ENCODE peak calls at places on chromosomes 12 and 14, in five cellular contexts. W, F, X, U and A are unnamed samples.

GRCh38 chr14:105091335-105092123 is 26.3 kb upstream of the GPR132 start:
- DNase-seq in W (peak; percentile 52), F (peak; percentile 94), X (peak; percentile 64), U (no peak), A (no peak)

GRCh38 chr12:9347328-9348127 is 139.3 kb upstream of the PZP start:
- DNase-seq in W (no peak), F (no peak), X (no peak), U (peak; percentile 13), A (no peak)

GRCh38 chr14:50038398-50039119 is 77.8 kb downstream of the VCPKMT start:
- DNase-seq in W (no peak), F (no peak), X (no peak), U (peak; percentile 98), A (peak; percentile 35)

GRCh38 chr12:1879633-1880032 is 38.8 kb downstream of the CACNA2D4 start:
- DNase-seq in W (no peak), F (no peak), X (no peak), U (no peak), A (no peak)

GRCh38 chr12:95286713-95287112 is 69.1 kb downstream of the VEZT start:
- DNase-seq in W (no peak), F (no peak), X (no peak), U (no peak), A (no peak)

GRCh38 chr14:91047174-91047753 is 13.2 kb downstream of the RPS6KA5 start:
- DNase-seq in W (no peak), F (no peak), X (no peak), U (no peak), A (no peak)

GRCh38 chr12:116183741-116184141 is 93.8 kb downstream of the MED13L start:
- DNase-seq in W (no peak), F (no peak), X (no peak), U (peak; percentile 47), A (no peak)

GRCh38 chr14:105168496-105168978 is at the start of gene JAG2:
- DNase-seq in W (no peak), F (peak; percentile 67), X (no peak), U (no peak), A (peak; percentile 75)

GRCh38 chr14:103856105-103856504 is 8.7 kb upstream of the PPP1R13B start:
- DNase-seq in W (no peak), F (no peak), X (no peak), U (no peak), A (no peak)

GRCh38 chr14:51087024-51087423 is 7.9 kb downstream of the TRIM9 start:
- DNase-seq in W (no peak), F (no peak), X (no peak), U (no peak), A (no peak)

DNA sequence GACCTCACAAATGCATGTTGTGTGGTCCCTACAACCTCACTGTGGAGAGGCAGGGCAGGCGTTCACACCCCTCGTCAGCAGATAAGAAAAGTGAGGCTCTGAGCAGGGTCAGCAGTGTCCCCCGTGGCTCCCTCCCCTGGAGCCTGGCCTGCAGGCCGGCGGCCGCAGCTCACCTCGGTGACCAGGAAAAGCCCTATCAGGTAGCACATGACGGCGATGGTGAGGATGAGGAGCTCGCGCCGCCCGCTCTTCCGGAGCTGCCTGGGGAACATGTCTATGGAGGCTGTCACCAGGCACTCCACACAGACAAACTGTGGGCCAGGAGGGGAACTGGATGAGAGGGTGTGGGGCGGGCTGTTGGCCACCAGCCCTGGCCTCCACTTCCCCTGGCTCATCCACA is 18.0 kb downstream of the SLC6A12 start:
- DNase-seq in W (no peak), F (no peak), X (no peak), U (no peak), A (no peak)
- H3K27me3 ChIP-seq in W (no peaks in the 10 kb centered on the region), F (peaks cover 81% of the 10 kb centered on the region), X (no peaks in the 10 kb centered on the region), U (peaks cover 56% of the 10 kb centered on the region), A (no peaks in the 10 kb centered on the region)

DNA sequence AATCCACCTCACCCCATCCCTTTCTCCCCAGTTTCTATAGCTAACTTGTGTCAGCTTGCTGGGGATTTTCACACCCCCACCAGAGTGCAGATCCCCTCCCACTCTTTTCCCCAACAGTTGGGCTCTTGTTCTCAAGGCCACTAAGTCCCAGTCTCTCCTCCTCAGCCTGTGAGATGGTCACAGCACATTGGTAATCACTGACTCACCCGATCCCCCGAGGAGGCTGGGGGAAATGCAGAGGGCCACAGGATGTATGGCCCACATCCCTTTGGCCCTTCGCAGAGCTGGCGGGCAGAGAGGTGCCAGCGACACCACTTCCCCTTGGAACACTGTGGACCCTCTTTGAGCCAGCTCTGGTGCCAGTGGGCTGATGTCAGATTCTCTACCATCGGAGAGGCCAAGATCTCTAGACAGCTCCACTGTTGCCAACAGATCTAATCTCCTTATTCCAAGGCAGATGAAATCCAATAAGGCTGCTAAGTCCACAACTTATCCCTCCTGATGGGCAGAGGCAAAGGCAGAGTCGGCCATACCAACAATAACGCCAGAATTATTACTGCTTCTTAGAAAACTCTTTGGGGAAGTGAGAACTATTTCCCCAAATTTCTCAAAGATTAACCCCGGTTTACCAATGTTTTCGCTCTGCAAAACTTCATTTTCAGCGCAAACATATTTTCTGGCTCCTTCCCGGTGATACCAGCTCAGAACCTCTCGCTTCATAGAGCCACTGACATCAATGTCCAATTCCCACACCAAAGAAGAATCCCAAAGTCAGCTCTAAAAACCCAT is 1.5 kb downstream of the FMNL3 start:
- DNase-seq in W (peak; percentile 47), F (no peak), X (no peak), U (peak; percentile 84), A (no peak)
- TF ChIP-seq POLR2A in W (no peak), F (no peak), X (no peak), U (peak; percentile 71), A (no peak)

GRCh38 chr12:107906719-107907118 is 132.2 kb downstream of the ASCL4 start:
- DNase-seq in W (no peak), F (no peak), X (no peak), U (no peak), A (no peak)
- H3K27me3 ChIP-seq in W (no peaks in the 10 kb centered on the region), F (peaks cover 82% of the 10 kb centered on the region), X (no peaks in the 10 kb centered on the region), U (peaks cover 5% of the 10 kb centered on the region), A (peaks cover 27% of the 10 kb centered on the region)

DNA sequence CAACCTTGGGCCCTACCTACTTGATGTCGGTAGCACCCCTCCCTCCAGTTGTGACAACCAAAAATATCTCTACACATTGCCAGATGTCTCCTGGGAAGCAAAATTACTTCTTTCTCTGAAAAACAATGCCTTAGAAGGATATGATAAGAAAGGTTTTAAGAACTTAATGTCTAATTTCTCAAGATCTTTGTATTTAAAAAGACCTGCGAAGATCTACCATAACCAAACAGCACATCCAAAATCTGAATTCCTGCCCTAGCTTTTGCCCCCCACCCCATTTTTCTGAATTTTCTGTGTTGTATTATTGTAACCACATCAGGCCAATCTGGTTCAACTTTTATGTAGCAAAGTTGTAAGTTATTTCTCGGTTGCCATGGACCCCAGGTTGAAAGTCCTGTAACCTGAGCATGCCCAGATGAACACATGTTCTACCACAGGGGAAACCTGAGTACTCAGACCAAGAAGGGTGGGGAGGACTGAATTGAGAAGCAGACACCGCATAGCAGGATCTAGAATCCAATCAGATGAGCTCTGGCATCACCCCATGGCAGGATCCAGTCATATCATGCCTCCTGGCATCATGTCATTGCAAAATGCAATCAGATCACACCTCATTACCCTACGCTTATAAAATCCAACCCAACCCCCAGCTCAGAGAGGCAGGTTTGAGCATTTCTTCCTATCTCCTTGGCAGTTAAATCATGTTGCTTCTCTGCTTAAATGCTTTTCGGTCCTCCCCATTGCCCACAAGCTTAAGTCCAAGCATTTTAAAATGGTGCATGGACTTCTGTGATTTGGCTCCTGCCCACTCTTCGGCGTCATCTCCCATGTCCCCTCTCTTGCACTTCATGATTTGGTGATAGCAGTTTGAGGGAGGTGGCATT is 8.8 kb downstream of the TMEM253 start:
- DNase-seq in W (no peak), F (no peak), X (no peak), U (no peak), A (no peak)
- TF ChIP-seq POLR2A in W (no peak), F (no peak), X (no peak), U (no peak), A (no peak)

GRCh38 chr12:66187016-66187415 is 2.0 kb upstream of the IRAK3 start:
- DNase-seq in W (no peak), F (no peak), X (no peak), U (no peak), A (no peak)
- H3K27me3 ChIP-seq in W (no peaks in the 10 kb centered on the region), F (peaks cover 19% of the 10 kb centered on the region), X (no peaks in the 10 kb centered on the region), U (peaks cover 9% of the 10 kb centered on the region), A (no peaks in the 10 kb centered on the region)

DNA sequence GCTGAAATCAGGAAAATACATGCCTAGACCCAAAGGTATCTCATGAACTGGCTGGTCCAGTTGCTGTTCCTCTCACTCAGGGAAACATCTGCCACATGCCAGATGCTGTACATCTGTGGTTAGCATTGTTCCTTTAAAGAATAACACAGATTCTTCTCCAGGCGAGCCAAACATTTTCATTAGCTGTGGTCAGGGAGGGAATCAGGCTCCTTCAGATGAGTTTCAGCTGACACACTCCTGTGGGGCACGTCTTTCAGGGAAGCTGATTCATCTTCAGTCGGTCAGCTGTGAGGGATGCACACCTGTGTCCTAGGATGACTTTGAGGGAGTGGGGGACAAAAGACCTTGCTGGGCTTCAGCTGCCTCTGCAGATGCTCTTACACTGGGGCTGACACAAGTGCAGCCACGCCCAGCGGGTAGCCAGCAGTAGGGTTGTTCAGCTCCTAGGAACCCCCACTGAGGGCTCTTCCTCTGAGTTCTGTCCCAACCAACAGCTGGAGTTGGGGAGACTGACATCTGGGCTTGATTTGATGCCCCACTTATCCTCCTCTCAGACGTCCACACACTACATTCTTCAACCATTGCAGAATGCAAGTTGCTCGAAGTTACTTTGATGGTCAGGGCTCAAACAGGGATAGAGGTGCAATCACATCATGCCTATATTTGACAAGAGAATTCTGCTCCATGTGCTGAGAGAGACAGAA is 155.0 kb downstream of the NUAK1 start:
- DNase-seq in W (no peak), F (no peak), X (no peak), U (peak; percentile 93), A (no peak)
- TF ChIP-seq POLR2A in W (no peak), F (no peak), X (no peak), U (no peak), A (no peak)

GRCh38 chr14:98633380-98633779 is 638.6 kb downstream of the BCL11B start:
- DNase-seq in W (no peak), F (no peak), X (no peak), U (no peak), A (no peak)
- H3K27me3 ChIP-seq in W (no peaks in the 10 kb centered on the region), F (no peaks in the 10 kb centered on the region), X (no peaks in the 10 kb centered on the region), U (no peaks in the 10 kb centered on the region), A (no peaks in the 10 kb centered on the region)

GRCh38 chr14:66507722-66508546 is at the start of gene GPHN:
- DNase-seq in W (peak; percentile 93), F (peak; percentile 96), X (peak; percentile 95), U (peak; percentile 97), A (peak; percentile 98)
- TF ChIP-seq POLR2A in W (peak; percentile 41), F (no peak), X (peak; percentile 81), U (no peak), A (peak; percentile 87)